ENCODE peak calls at places on chromosome X, in seven cellular contexts. A, D, B, H, S, E and U are unnamed samples.
A peak's percentile ranks its signal among the peaks of the same experiment; 100 is the strongest.

GRCh38 chrX:109619816-109620215 is 5.2 kb downstream of the KCNE5 start:
- DNase-seq in A (no peak), D (no peak), B (no peak), H (no peak), S (no peak), E (no peak), U (no peak)

GRCh38 chrX:66634272-66634671 is 4.6 kb downstream of the EDA2R start:
- DNase-seq in A (no peak), D (no peak), B (no peak), H (no peak), S (no peak), E (no peak), U (no peak)

GRCh38 chrX:355329-356050 is 31.2 kb downstream of the PPP2R3B start:
- DNase-seq in A (no peak), D (peak; percentile 29), B (no peak), H (no peak), S (no peak), E (no peak), U (no peak)

GRCh38 chrX:81259008-81259713 is 57.3 kb downstream of the SH3BGRL start:
- DNase-seq in A (no peak), D (no peak), B (no peak), H (peak; percentile 35), S (peak; percentile 69), E (no peak), U (no peak)

GRCh38 chrX:36867143-36867542 is 141.0 kb upstream of the FAM47C start:
- DNase-seq in A (peak; percentile 19), D (no peak), B (no peak), H (no peak), S (peak; percentile 27), E (no peak), U (no peak)

GRCh38 chrX:75784689-75785491 is at the start of gene MAGEE2:
- DNase-seq in A (peak; percentile 14), D (no peak), B (no peak), H (no peak), S (no peak), E (no peak), U (no peak)

GRCh38 chrX:42450228-42450627 is 327.7 kb downstream of the PPP1R2C start:
- DNase-seq in A (no peak), D (no peak), B (no peak), H (no peak), S (no peak), E (no peak), U (no peak)

GRCh38 chrX:84729809-84730208 is 227.6 kb upstream of the HDX start:
- DNase-seq in A (peak; percentile 43), D (no peak), B (no peak), H (no peak), S (peak; percentile 35), E (no peak), U (no peak)

GRCh38 chrX:28609003-28609402 is 21.8 kb downstream of the IL1RAPL1 start:
- DNase-seq in A (no peak), D (no peak), B (no peak), H (no peak), S (no peak), E (no peak), U (no peak)

GRCh38 chrX:12955882-12956703 is 18.8 kb upstream of the TMSB4X start:
- DNase-seq in A (peak; percentile 50), D (peak; percentile 71), B (peak; percentile 63), H (peak; percentile 56), S (peak; percentile 84), E (peak; percentile 56), U (peak; percentile 7)

GRCh38 chrX:76433219-76433618 is 5.7 kb downstream of the MAGEE1 start:
- DNase-seq in A (no peak), D (no peak), B (no peak), H (no peak), S (no peak), E (no peak), U (no peak)

GRCh38 chrX:54891573-54891972 is 29.1 kb upstream of the TRO start:
- DNase-seq in A (peak; percentile 26), D (no peak), B (no peak), H (no peak), S (peak; percentile 64), E (no peak), U (no peak)

GRCh38 chrX:46208225-46208854 is 336.9 kb downstream of the ZNF674 start:
- DNase-seq in A (no peak), D (no peak), B (no peak), H (no peak), S (no peak), E (no peak), U (no peak)

GRCh38 chrX:56738670-56739069 is 9.6 kb downstream of the NBDY start:
- DNase-seq in A (no peak), D (no peak), B (no peak), H (no peak), S (no peak), E (no peak), U (no peak)

GRCh38 chrX:100587846-100588245 is 3.1 kb downstream of the TNMD start:
- DNase-seq in A (no peak), D (no peak), B (no peak), H (no peak), S (no peak), E (no peak), U (no peak)

GRCh38 chrX:126820700-126821420 is 1.3 kb downstream of the PRR32 start:
- DNase-seq in A (no peak), D (no peak), B (no peak), H (no peak), S (no peak), E (no peak), U (no peak)

DNA sequence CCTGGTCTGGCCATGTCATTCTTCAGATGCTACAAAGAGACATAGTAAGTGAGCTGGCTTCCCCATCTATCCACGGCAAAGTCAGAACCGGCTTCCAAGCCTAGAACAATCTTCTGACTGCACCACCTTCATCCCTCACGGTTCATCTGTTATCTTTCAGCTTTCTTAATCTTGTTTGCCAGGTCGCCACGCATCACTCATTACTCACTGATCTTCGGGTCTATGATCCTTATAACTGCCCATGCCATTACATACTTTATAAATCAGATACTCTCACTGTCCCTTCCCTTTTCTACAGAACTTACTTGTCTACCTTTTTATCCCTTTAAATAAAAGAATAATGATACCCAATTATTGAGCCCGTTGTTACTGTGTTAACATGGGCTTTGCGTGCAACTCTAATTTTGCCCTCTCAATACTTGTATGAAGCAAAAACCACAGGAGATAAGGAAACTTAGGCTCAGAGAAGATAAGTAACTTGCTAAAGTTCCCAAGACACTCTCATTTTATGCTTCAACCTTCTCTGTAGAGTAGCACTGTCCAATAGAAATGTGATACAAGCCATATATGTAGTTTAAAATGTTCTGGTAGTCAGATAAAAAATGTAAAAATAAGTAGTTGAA is 171.7 kb downstream of the AMELX start:
- DNase-seq in A (no peak), D (no peak), B (no peak), H (no peak), S (no peak), E (no peak), U (no peak)
- H3K27ac ChIP-seq in A (no peak overlapping the region), D (no peak overlapping the region), B (no peak overlapping the region), H (no peak overlapping the region), S (no peak overlapping the region), E (no peak overlapping the region), U (no peak overlapping the region)

GRCh38 chrX:22634751-22635150 is 362.0 kb downstream of the CBLL2 start:
- DNase-seq in A (no peak), D (no peak), B (no peak), H (no peak), S (peak; percentile 39), E (no peak), U (no peak)
- H3K27ac ChIP-seq in A (no peak overlapping the region), D (no peak overlapping the region), B (no peak overlapping the region), H (peak overlapping the region; percentile 38), S (no peak overlapping the region), E (no peak overlapping the region), U (no peak overlapping the region)

GRCh38 chrX:48541140-48541814 is 1.8 kb downstream of the TBC1D25 start:
- DNase-seq in A (no peak), D (no peak), B (no peak), H (no peak), S (no peak), E (no peak), U (no peak)
- H3K27ac ChIP-seq in A (no peak overlapping the region), D (no peak overlapping the region), B (peak overlapping the region; percentile 90), H (no peak overlapping the region), S (no peak overlapping the region), E (no peak overlapping the region), U (no peak overlapping the region)

GRCh38 chrX:140766024-140766611 is 56.6 kb downstream of the LINC00632 start:
- DNase-seq in A (peak; percentile 68), D (peak; percentile 68), B (peak; percentile 37), H (peak; percentile 20), S (peak; percentile 77), E (no peak), U (peak; percentile 6)
- H3K27ac ChIP-seq in A (peak overlapping the region; percentile 70), D (peak overlapping the region; percentile 71), B (no peak overlapping the region), H (no peak overlapping the region), S (no peak overlapping the region), E (no peak overlapping the region), U (no peak overlapping the region)

GRCh38 chrX:118694628-118695027 is 32.8 kb upstream of the IL13RA1 start:
- DNase-seq in A (no peak), D (no peak), B (no peak), H (no peak), S (peak; percentile 21), E (no peak), U (no peak)

GRCh38 chrX:118702741-118703140 is 24.7 kb upstream of the IL13RA1 start:
- DNase-seq in A (no peak), D (no peak), B (no peak), H (no peak), S (no peak), E (no peak), U (no peak)

GRCh38 chrX:118693843-118694242 is 33.6 kb upstream of the IL13RA1 start:
- DNase-seq in A (no peak), D (no peak), B (no peak), H (no peak), S (no peak), E (no peak), U (no peak)

DNA sequence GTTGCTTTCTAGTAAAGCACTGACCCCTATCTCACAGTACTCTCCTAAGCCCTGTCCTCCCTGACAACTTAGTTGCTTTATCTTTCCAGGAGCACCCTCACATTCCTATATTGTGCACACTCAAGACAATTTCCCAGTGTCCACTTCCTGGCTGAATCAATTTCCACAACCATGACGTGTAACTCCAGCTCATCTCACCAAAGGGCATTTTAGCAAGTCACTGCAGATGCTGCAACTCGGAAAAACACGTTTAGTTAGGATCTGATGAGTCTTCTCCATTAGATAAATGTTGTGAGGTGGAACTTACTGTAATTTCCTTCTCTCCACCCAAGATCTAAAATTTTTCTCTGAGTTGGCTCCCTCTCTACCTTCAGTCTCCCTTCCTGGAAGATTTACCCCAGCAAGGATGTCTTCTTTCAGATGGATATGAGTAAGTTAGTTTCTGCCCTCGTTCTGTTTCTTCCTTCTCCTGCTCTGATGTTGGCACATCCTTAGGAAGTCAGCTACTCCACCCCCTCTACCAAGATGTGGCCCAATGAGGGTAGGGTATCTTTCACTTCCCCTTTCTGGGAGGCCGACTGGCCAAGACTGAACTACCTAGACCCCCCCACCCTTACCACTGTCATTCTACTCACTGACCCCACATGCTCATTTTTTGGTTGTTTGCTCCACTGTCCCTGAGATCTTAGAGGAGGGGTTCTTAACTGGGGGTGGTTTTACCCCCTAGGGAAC is 28.7 kb upstream of the IL13RA1 start:
- DNase-seq in A (no peak), D (no peak), B (no peak), H (no peak), S (no peak), E (no peak), U (no peak)
- H3K27ac ChIP-seq in A (no peak overlapping the region), D (no peak overlapping the region), B (no peak overlapping the region), H (no peak overlapping the region), S (no peak overlapping the region), E (no peak overlapping the region), U (no peak overlapping the region)